ENCODE peak calls at places on chromosomes 2 and 18, in five cellular contexts. D, V, F, Q and N are unnamed samples.
A peak's percentile ranks its signal among the peaks of the same experiment; 100 is the strongest.

GRCh38 chr2:148338544-148338943 is 306.0 kb upstream of the EPC2 start:
- DNase-seq in D (no peak), V (peak; percentile 59), F (no peak), Q (peak; percentile 18), N (no peak)

GRCh38 chr2:106191511-106192016 is 2.5 kb downstream of the UXS1 start:
- DNase-seq in D (no peak), V (no peak), F (no peak), Q (no peak), N (no peak)

GRCh38 chr2:144650886-144651285 is 131.0 kb upstream of the ZEB2 start:
- DNase-seq in D (no peak), V (no peak), F (no peak), Q (no peak), N (no peak)

GRCh38 chr2:197145471-197146056 is 165.0 kb downstream of the ANKRD44 start:
- DNase-seq in D (no peak), V (no peak), F (no peak), Q (no peak), N (no peak)

GRCh38 chr2:236642125-236642524 is 72.5 kb downstream of the ACKR3 start:
- DNase-seq in D (no peak), V (no peak), F (no peak), Q (no peak), N (no peak)

GRCh38 chr18:66724664-66725356 is 120.9 kb upstream of the CDH19 start:
- DNase-seq in D (no peak), V (no peak), F (no peak), Q (no peak), N (no peak)

GRCh38 chr2:96116424-96116878 is at the start of gene ADRA2B:
- DNase-seq in D (peak; percentile 59), V (no peak), F (no peak), Q (peak; percentile 29), N (peak; percentile 47)

GRCh38 chr2:46781468-46782189 is 134.0 kb downstream of the MCFD2 start:
- DNase-seq in D (no peak), V (no peak), F (no peak), Q (no peak), N (no peak)

GRCh38 chr2:74555610-74556103 is 1.1 kb downstream of the DOK1 start:
- DNase-seq in D (no peak), V (no peak), F (no peak), Q (no peak), N (no peak)

GRCh38 chr2:171247741-171248140 is 87.0 kb upstream of the TLK1 start:
- DNase-seq in D (no peak), V (no peak), F (no peak), Q (no peak), N (no peak)

GRCh38 chr18:36813111-36813752 is 15.6 kb downstream of the TPGS2 start:
- DNase-seq in D (no peak), V (no peak), F (no peak), Q (no peak), N (no peak)

GRCh38 chr18:48623468-48624220 is 84.8 kb downstream of the CTIF start:
- DNase-seq in D (no peak), V (peak; percentile 69), F (no peak), Q (peak; percentile 88), N (no peak)

GRCh38 chr2:104766683-104767082 is 87.2 kb upstream of the POU3F3 start:
- DNase-seq in D (no peak), V (peak; percentile 68), F (no peak), Q (no peak), N (no peak)

GRCh38 chr2:207130958-207131521 is 34.7 kb downstream of the KLF7 start:
- DNase-seq in D (no peak), V (no peak), F (no peak), Q (no peak), N (no peak)

GRCh38 chr18:77442393-77442792 is 192.7 kb downstream of the GALR1 start:
- DNase-seq in D (no peak), V (no peak), F (no peak), Q (no peak), N (no peak)

GRCh38 chr2:43648979-43649701 is 12.1 kb downstream of the PLEKHH2 start:
- DNase-seq in D (no peak), V (no peak), F (no peak), Q (no peak), N (no peak)

GRCh38 chr2:86087936-86088850 is 17.5 kb downstream of the POLR1A start:
- DNase-seq in D (no peak), V (no peak), F (no peak), Q (no peak), N (no peak)